ENCODE peak calls at places on chromosome 1, in six cellular contexts. F is left ventricle myocardium inferior, X is upper lobe of right lung, C is endodermal cell, M is PC-3, N is esophagus squamous epithelium. L is an unnamed sample. For H3K27me3 and H3K9me3, the result is how much of the 10 kb centered on the place peaks cover.

GRCh38 chr1:227440167-227440566 is 121.9 kb upstream of the CDC42BPA start:
- DNase-seq in C (no peak), M (no peak), X (no peak), N (no peak), F (no peak), L (no peak)

GRCh38 chr1:13701274-13701650 is 1.3 kb downstream of the PRDM2 start:
- DNase-seq in M (no peak), X (no peak), N (no peak), C (no peak), F (no peak), L (no peak)

GRCh38 chr1:171222961-171223360 is 25.3 kb upstream of the FMO1 start:
- DNase-seq in C (peak), X (no peak), F (peak), N (no peak), M (no peak), L (peak)

GRCh38 chr1:7145947-7146346 is 360.7 kb downstream of the CAMTA1 start:
- DNase-seq in M (no peak), X (no peak), C (no peak), F (no peak), N (no peak), L (peak)

GRCh38 chr1:198880818-198881597 is 242.2 kb downstream of the PTPRC start:
- DNase-seq in M (peak), F (no peak), X (no peak), N (no peak), C (no peak), L (no peak)

GRCh38 chr1:50970927-50971582 is 1.0 kb downstream of the CDKN2C start:
- DNase-seq in C (no peak), X (no peak), M (peak), F (no peak), N (no peak), L (no peak)

GRCh38 chr1:192903142-192903541 is 94.3 kb downstream of the RGS2 start:
- DNase-seq in X (no peak), M (no peak), F (no peak), C (no peak), N (no peak), L (no peak)

GRCh38 chr1:78649628-78650027 is at the start of gene IFI44:
- DNase-seq in M (peak), N (no peak), X (peak), C (no peak), F (peak), L (peak)

DNA sequence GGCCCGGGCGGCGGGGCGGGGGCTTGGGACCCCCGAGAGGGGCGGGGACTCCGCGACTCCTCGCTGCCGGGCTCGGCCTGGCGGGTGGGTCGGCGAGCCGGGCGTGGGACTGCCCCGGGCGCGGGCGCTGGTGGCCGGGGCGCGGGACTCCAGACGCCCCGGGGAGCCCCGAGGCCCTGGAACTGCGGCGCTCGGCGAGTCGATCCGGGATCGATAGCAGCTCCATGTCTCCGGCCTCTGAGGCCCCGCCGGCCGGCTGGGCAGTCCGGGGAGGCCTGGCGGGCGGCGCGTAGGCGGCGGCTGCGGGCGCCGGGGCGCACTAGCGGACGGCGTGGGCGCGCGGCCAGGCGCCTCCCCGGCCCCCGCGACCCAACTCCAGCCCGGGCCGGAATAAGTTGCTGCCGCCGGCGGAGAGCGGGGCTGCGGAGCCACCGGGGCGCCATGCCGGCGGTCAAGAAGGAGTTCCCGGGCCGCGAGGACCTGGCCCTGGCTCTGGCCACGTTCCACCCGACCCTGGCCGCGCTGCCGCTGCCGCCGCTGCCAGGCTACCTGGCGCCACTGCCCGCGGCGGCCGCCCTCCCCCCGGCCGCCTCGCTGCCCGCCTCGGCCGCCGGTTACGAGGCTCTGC is 382 bp downstream of the SAMD11 start:
- DNase-seq in C (no peak), N (no peak), X (no peak), F (no peak), M (no peak), L (no peak)
- H3K4me3 ChIP-seq in C (no peak), N (peak), X (peak), F (peak), M (peak), L (peak)

GRCh38 chr1:235236128-235236527 is 75.1 kb upstream of the RBM34 start:
- DNase-seq in X (no peak), C (no peak), F (no peak), N (no peak), M (no peak), L (no peak)
- H3K27me3 ChIP-seq in X (under half), C (under half), F (under half), N (under half), M (under half), L (under half)

DNA sequence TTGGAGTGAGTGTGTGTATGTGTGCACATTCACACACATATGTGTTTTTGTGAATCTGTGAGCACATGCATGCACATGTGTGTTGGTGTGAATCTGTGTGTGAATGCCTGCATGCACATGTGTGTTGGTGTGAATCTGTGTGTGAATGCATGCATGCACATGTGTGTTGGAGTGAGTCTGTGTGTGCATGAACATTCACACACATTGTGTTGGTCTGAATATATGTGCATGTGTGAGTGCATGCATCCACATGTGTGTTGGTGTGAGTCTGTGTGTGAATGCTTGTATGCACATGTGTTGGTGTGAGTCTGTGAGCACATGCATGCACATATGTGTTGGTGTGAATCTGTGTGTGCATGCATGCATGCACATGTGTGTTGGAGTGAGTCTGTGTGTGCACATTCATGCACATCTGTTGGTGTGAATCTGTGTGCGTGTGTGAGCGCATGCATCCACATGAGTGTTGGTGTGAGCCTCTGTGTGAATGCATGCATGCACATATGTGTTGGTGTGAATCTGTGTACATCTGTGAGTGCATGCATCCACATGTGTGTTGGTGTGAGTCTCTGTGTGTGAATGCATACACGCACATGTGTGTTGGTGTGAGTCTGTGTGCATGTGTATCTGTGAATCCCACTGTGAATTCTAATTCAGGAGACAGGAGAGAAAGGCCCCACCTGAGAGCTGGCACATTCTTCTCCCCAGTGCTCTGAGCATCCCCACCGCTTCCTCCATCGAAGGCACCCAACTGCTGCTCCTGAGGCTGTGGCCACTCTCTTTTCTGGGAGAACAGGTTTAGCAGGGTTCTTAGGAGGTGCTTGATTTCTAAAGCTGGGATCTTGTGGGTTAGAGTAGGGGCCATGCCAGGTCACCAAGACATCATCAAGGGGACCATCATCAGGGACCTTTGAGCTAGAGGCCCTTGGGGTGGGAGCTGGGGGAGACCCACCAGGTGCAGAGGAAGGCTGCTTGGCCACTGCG is 117.5 kb upstream of the ARHGEF16 start:
- DNase-seq in C (no peak), M (peak), N (no peak), X (no peak), F (no peak), L (no peak)
- H3K9me3 ChIP-seq in C (under half), M (under half), N (under half), X (under half), F (under half), L (under half)

DNA sequence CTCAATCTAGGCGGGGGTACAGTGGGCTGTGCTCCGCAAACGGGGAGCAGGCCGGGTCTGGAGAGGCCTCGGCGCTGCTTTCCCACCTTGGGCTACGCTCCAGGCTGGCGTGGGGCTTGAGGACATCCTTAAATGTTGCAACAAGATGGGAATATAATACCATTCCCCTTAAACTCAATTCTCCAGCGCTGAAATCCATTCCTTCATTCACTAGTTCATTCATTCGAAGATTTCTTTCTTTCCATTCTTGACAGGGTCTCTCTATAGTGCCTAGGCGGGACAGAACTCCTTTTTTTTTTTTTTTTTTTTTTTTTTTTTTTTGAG is 261 bp upstream of the DPM3 start:
- DNase-seq in N (no peak), F (no peak), M (no peak), C (no peak), X (no peak), L (no peak)
- H3K4me3 ChIP-seq in N (peak), F (peak), M (peak), C (peak), X (peak), L (peak)

GRCh38 chr1:161735837-161736236 is 13.7 kb upstream of the DUSP12 start:
- DNase-seq in C (no peak), M (no peak), N (no peak), X (no peak), F (no peak), L (no peak)

GRCh38 chr1:161730050-161730564 is 8.8 kb downstream of the FCRLB start:
- DNase-seq in C (no peak), N (no peak), F (no peak), M (peak), X (no peak), L (no peak)

GRCh38 chr1:161733526-161733925 is 12.2 kb downstream of the FCRLB start:
- DNase-seq in X (no peak), M (peak), N (no peak), C (no peak), F (no peak), L (no peak)

GRCh38 chr1:161731241-161731640 is 9.9 kb downstream of the FCRLB start:
- DNase-seq in M (no peak), C (no peak), F (no peak), X (no peak), N (no peak), L (no peak)

GRCh38 chr1:161732319-161732718 is 11.0 kb downstream of the FCRLB start:
- DNase-seq in M (no peak), F (no peak), X (no peak), C (no peak), N (no peak), L (no peak)
- H3K27me3 ChIP-seq in M (under half), F (under half), X (under half), C (under half), N (under half), L (under half)

DNA sequence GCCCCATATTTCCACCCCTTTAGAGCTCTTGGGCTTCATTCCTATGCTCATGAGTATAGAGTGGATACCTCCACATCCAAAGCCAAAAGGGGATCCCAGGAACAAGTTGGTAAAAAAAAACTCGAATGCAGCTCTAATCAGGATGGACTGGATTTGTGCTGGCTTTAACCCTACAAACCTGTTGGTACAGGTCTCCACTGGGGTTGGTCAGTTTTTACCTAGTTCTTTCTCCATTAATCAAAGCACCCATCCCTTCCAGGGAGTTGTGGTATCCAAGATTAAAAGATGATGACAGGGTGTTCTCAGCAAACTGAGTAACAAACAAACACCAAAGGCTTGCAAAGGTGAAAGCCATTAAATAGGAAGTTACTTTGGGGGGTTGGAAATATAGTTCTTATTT is 5.9 kb upstream of the CRNN start:
- DNase-seq in M (no peak), X (no peak), C (no peak), F (no peak), N (no peak), L (no peak)
- H3K9me3 ChIP-seq in M (under half), X (under half), C (half or more), F (under half), N (under half), L (under half)

DNA sequence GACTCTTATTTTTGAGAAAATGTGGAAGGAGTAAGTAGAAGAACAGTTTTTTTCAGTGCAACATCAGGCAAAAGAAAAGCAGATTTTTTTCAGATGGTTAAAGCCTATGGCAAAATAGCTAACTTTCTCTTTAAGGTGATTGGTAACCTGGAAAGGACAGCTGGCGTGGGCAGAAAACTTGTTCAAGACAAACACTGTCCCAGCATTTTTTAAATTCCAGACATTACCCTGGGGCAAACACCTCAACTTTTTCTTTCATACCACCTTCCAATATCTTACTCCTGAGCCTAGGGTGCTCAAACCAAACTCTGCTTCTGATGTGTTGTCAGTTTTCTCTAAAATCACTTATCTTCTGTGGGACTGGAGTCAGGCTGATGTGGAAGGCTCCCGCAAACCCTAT is 2.7 kb upstream of the LEPR start:
- DNase-seq in C (no peak), N (no peak), M (peak), X (no peak), F (no peak), L (no peak)
- H3K4me3 ChIP-seq in C (no peak), N (no peak), M (no peak), X (no peak), F (no peak), L (no peak)

DNA sequence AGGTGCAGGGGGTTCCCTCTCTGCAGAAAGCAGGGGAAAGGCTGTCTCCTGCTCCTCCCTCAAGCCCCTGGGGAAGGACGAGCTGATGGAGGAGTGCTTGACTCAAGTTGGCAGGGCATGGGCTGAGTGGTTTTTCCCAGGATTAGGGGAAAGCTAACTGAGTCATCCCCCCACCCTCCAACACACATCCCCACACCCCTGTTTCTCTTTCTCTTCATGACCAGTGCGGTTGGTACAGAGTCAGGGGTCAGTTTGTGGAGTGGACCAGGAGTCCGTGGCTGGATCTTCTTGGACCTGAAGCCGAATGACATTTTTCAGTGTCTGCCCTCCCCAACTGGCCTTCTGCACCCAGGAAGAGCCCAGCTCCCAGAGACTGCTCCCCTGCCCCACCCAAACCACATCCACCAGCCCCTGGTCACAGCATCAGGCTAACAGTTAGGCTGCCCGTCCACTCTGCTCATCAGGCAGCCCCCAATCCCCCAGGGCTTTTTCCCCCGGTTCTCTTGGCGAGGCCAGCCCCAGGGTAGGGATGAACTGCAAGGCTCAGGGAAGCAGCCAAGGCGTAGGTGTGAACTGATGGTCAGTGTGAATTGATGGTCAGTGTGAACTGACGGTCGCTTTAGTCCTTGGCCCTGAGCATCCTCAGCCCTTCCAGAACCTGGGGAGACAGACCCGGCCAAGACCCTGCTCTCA is 81.1 kb downstream of the PAX7 start:
- DNase-seq in F (no peak), M (peak), C (no peak), N (no peak), X (no peak), L (no peak)
- H3K27me3 ChIP-seq in F (half or more), M (half or more), C (under half), N (half or more), X (under half), L (under half)

GRCh38 chr1:247043406-247043805 is 35.2 kb downstream of the ZNF670 start:
- DNase-seq in C (no peak), F (no peak), X (no peak), N (no peak), M (no peak), L (no peak)
- H3K9me3 ChIP-seq in C (half or more), F (half or more), X (under half), N (under half), M (half or more), L (under half)

L was measured in right cardiac atrium.